ENCODE peak calls at places on chromosome 2, in nine cellular contexts. H is AG09309, Z is heart right ventricle, X is cardiac muscle cell, D is upper lobe of right lung, L is GM23248, P is transverse colon, I is A549, O is fibroblast of lung. K is an unnamed sample.

GRCh38 chr2:199485732-199486335 is 28.1 kb upstream of the SATB2 start:
- DNase-seq in H (no peak), Z (peak; percentile 29), X (peak; percentile 81), D (no peak), L (peak; percentile 74), P (peak; percentile 82), I (peak; percentile 51), O (peak; percentile 54), K (no peak)

GRCh38 chr2:176088048-176088936 is 4.2 kb upstream of the HOXD13 start:
- DNase-seq in H (no peak), Z (peak; percentile 59), X (peak; percentile 77), D (peak; percentile 79), L (peak; percentile 85), P (peak; percentile 59), I (no peak), O (peak; percentile 34), K (no peak)

GRCh38 chr2:168470880-168471475 is 14.9 kb downstream of the CERS6 start:
- DNase-seq in H (no peak), Z (no peak), X (peak; percentile 71), D (no peak), L (no peak), P (no peak), I (no peak), O (no peak), K (no peak)

GRCh38 chr2:130834091-130834922 is 2.4 kb upstream of the ARHGEF4 start:
- DNase-seq in H (no peak), Z (no peak), X (peak; percentile 16), D (peak; percentile 46), L (peak; percentile 10), P (no peak), I (no peak), O (peak; percentile 73), K (peak; percentile 31)

GRCh38 chr2:191230174-191230573 is 15.0 kb upstream of the MYO1B start:
- DNase-seq in H (peak; percentile 81), Z (no peak), X (no peak), D (no peak), L (peak; percentile 92), P (no peak), I (no peak), O (peak; percentile 98), K (peak; percentile 95)

GRCh38 chr2:186572705-186573104 is 17.2 kb upstream of the ITGAV start:
- DNase-seq in H (no peak), Z (no peak), X (no peak), D (no peak), L (no peak), P (no peak), I (peak; percentile 54), O (no peak), K (no peak)

GRCh38 chr2:33366473-33366872 is 110.0 kb upstream of the RASGRP3 start:
- DNase-seq in H (peak; percentile 83), Z (peak; percentile 35), X (no peak), D (no peak), L (peak; percentile 68), P (no peak), I (no peak), O (peak; percentile 93), K (peak; percentile 13)

GRCh38 chr2:10948165-10948564 is 36.4 kb downstream of the KCNF1 start:
- DNase-seq in H (no peak), Z (no peak), X (no peak), D (no peak), L (no peak), P (no peak), I (no peak), O (no peak), K (no peak)

GRCh38 chr2:1829831-1830230 is 85.5 kb upstream of the PXDN start:
- DNase-seq in H (no peak), Z (no peak), X (no peak), D (no peak), L (no peak), P (no peak), I (no peak), O (no peak), K (no peak)

GRCh38 chr2:95297088-95297487 is at the start of gene KCNIP3:
- DNase-seq in H (no peak), Z (no peak), X (peak; percentile 44), D (no peak), L (no peak), P (peak; percentile 35), I (no peak), O (peak; percentile 18), K (no peak)

GRCh38 chr2:232522014-232522854 is 2.0 kb downstream of the PRSS56 start:
- DNase-seq in H (no peak), Z (peak; percentile 67), X (peak; percentile 68), D (peak; percentile 79), L (peak; percentile 56), P (peak; percentile 57), I (peak; percentile 60), O (no peak), K (no peak)
- H3K4me3 ChIP-seq in H (no peak overlapping the region), Z (peak overlapping the region; percentile 36), X (peak overlapping the region; percentile 5), D (peak overlapping the region; percentile 14), L (no peak overlapping the region), P (peak overlapping the region; percentile 4), I (peak overlapping the region; percentile 40), O (no peak overlapping the region), K (peak overlapping the region; percentile 13)

GRCh38 chr2:100320547-100321180 is 1.6 kb downstream of the LONRF2 start:
- DNase-seq in H (no peak), Z (no peak), X (no peak), D (no peak), L (no peak), P (no peak), I (peak; percentile 9), O (no peak), K (no peak)

GRCh38 chr2:100317634-100318033 is 4.7 kb downstream of the LONRF2 start:
- DNase-seq in H (no peak), Z (no peak), X (no peak), D (no peak), L (peak; percentile 13), P (no peak), I (no peak), O (no peak), K (no peak)

GRCh38 chr2:100321881-100322820 is at the start of gene LONRF2:
- DNase-seq in H (no peak), Z (peak; percentile 45), X (peak; percentile 41), D (peak; percentile 83), L (peak; percentile 40), P (no peak), I (peak; percentile 44), O (peak; percentile 38), K (no peak)

GRCh38 chr2:100321181-100321880 is 970 bp downstream of the LONRF2 start:
- DNase-seq in H (no peak), Z (peak; percentile 31), X (peak; percentile 68), D (peak; percentile 85), L (peak; percentile 44), P (no peak), I (peak; percentile 40), O (peak; percentile 68), K (no peak)
- H3K4me3 ChIP-seq in H (no peak overlapping the region), Z (peak overlapping the region; percentile 55), X (peak overlapping the region; percentile 69), D (peak overlapping the region; percentile 53), L (peak overlapping the region; percentile 68), P (peak overlapping the region; percentile 46), I (peak overlapping the region; percentile 88), O (peak overlapping the region; percentile 17), K (peak overlapping the region; percentile 34)

GRCh38 chr2:161912154-161912553 is 161.9 kb downstream of the DPP4 start:
- DNase-seq in H (no peak), Z (no peak), X (no peak), D (no peak), L (no peak), P (no peak), I (no peak), O (no peak), K (no peak)

GRCh38 chr2:161919873-161920272 is 154.1 kb downstream of the DPP4 start:
- DNase-seq in H (no peak), Z (no peak), X (no peak), D (no peak), L (no peak), P (no peak), I (no peak), O (no peak), K (no peak)

GRCh38 chr2:161918692-161919091 is 155.3 kb downstream of the DPP4 start:
- DNase-seq in H (no peak), Z (no peak), X (no peak), D (no peak), L (no peak), P (no peak), I (no peak), O (no peak), K (no peak)

GRCh38 chr2:161913865-161914264 is 160.2 kb downstream of the DPP4 start:
- DNase-seq in H (peak; percentile 5), Z (no peak), X (no peak), D (no peak), L (peak; percentile 72), P (no peak), I (no peak), O (peak; percentile 77), K (peak; percentile 25)

DNA sequence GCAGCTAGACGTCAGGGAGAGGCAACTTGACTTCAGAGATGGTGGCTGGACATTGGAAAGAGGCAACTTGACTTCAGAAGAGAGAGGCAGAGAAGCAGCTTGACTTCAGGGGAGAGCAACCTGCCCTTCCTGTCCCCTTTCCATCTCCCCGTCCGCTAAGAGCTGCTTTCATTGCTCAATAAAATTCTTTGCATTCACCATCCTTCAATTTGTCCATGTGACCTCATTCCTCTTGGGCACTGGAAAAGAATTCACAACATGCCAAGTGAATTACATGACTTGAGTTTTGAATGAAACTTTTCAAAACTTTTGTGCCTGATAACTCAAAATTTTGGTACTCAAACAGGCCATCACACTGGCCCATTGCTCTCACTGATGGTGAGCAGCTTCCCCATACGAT is 158.9 kb downstream of the DPP4 start:
- DNase-seq in H (no peak), Z (no peak), X (no peak), D (no peak), L (peak; percentile 20), P (no peak), I (no peak), O (peak; percentile 39), K (peak; percentile 29)
- H3K4me3 ChIP-seq in H (no peak overlapping the region), Z (no peak overlapping the region), X (no peak overlapping the region), D (no peak overlapping the region), L (no peak overlapping the region), P (no peak overlapping the region), I (no peak overlapping the region), O (no peak overlapping the region), K (no peak overlapping the region)

DNA sequence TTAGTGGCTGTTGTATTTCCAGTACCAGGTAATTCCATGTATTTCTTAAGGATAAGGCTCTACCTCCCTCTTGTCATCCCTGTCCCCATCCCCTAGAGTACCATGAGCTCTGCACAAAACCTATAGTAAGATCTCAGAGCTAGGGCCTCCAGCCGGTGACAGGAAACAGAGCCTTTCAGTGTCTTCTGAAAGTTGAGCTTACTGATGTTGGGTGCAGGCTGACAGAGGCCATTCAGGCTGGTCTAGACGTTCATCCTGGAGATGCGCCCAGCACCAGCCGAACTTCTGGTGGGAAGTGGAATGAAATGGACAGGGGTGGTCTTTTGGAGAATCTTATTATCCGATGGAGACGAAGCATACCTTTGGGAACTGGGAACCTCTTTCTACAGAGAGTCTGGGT is 16.7 kb upstream of the LYPD6B start:
- DNase-seq in H (no peak), Z (no peak), X (no peak), D (no peak), L (no peak), P (no peak), I (no peak), O (no peak), K (no peak)
- H3K4me3 ChIP-seq in H (no peak overlapping the region), Z (no peak overlapping the region), X (no peak overlapping the region), D (no peak overlapping the region), L (no peak overlapping the region), P (no peak overlapping the region), I (no peak overlapping the region), O (no peak overlapping the region), K (no peak overlapping the region)

GRCh38 chr2:96508521-96509113 is 3.5 kb upstream of the NEURL3 start:
- DNase-seq in H (no peak), Z (no peak), X (no peak), D (no peak), L (no peak), P (no peak), I (no peak), O (no peak), K (no peak)
- H3K4me3 ChIP-seq in H (no peak overlapping the region), Z (peak overlapping the region; percentile 53), X (no peak overlapping the region), D (no peak overlapping the region), L (no peak overlapping the region), P (no peak overlapping the region), I (no peak overlapping the region), O (no peak overlapping the region), K (no peak overlapping the region)

K was measured in skeletal muscle cell.